ENCODE peak calls at places on chromosome 18, in eight cellular contexts. One of them, this sample, is unnamed.
A peak's percentile ranks its signal among the peaks of the same experiment; 100 is the strongest.

GRCh38 chr18:8231316-8231715 is 377.9 kb upstream of the RAB12 start:
- DNase-seq in aorta: no peak
- DNase-seq in pancreas: no peak
- DNase-seq in endodermal cell: no peak
- DNase-seq in A549: no peak
- DNase-seq in tibial artery: no peak
- DNase-seq in prostate gland: no peak
- DNase-seq in SK-N-SH: no peak
- DNase-seq in this sample: no peak

GRCh38 chr18:23143871-23144270 is 8.6 kb downstream of the CABLES1 start:
- DNase-seq in aorta: peak; percentile 77
- DNase-seq in pancreas: no peak
- DNase-seq in endodermal cell: no peak
- DNase-seq in A549: no peak
- DNase-seq in tibial artery: no peak
- DNase-seq in prostate gland: no peak
- DNase-seq in SK-N-SH: peak; percentile 71
- DNase-seq in this sample: no peak

GRCh38 chr18:7300971-7301553 is 70.2 kb downstream of the LRRC30 start:
- DNase-seq in aorta: no peak
- DNase-seq in pancreas: no peak
- DNase-seq in endodermal cell: no peak
- DNase-seq in A549: no peak
- DNase-seq in tibial artery: no peak
- DNase-seq in prostate gland: no peak
- DNase-seq in SK-N-SH: no peak
- DNase-seq in this sample: no peak

GRCh38 chr18:63096327-63096874 is 223.2 kb downstream of the BCL2 start:
- DNase-seq in aorta: no peak
- DNase-seq in pancreas: no peak
- DNase-seq in endodermal cell: no peak
- DNase-seq in A549: no peak
- DNase-seq in tibial artery: no peak
- DNase-seq in prostate gland: no peak
- DNase-seq in SK-N-SH: no peak
- DNase-seq in this sample: no peak

GRCh38 chr18:39647627-39648502 is 2082.3 kb upstream of the CELF4 start:
- DNase-seq in aorta: no peak
- DNase-seq in pancreas: no peak
- DNase-seq in endodermal cell: no peak
- DNase-seq in A549: peak; percentile 1
- DNase-seq in tibial artery: no peak
- DNase-seq in prostate gland: no peak
- DNase-seq in SK-N-SH: no peak
- DNase-seq in this sample: no peak

GRCh38 chr18:77858331-77858730 is 608.7 kb downstream of the GALR1 start:
- DNase-seq in aorta: no peak
- DNase-seq in pancreas: no peak
- DNase-seq in endodermal cell: no peak
- DNase-seq in A549: no peak
- DNase-seq in tibial artery: no peak
- DNase-seq in prostate gland: no peak
- DNase-seq in SK-N-SH: no peak
- DNase-seq in this sample: no peak

GRCh38 chr18:2978626-2979025 is 34.3 kb downstream of the LPIN2 start:
- DNase-seq in aorta: peak; percentile 68
- DNase-seq in pancreas: no peak
- DNase-seq in endodermal cell: no peak
- DNase-seq in A549: peak; percentile 48
- DNase-seq in tibial artery: no peak
- DNase-seq in prostate gland: no peak
- DNase-seq in SK-N-SH: no peak
- DNase-seq in this sample: no peak

GRCh38 chr18:21391074-21391673 is 149.1 kb downstream of the GREB1L start:
- DNase-seq in aorta: no peak
- DNase-seq in pancreas: no peak
- DNase-seq in endodermal cell: no peak
- DNase-seq in A549: peak; percentile 44
- DNase-seq in tibial artery: no peak
- DNase-seq in prostate gland: no peak
- DNase-seq in SK-N-SH: no peak
- DNase-seq in this sample: no peak

GRCh38 chr18:58205087-58205779 is 161.2 kb downstream of the NEDD4L start:
- DNase-seq in aorta: no peak
- DNase-seq in pancreas: no peak
- DNase-seq in endodermal cell: no peak
- DNase-seq in A549: no peak
- DNase-seq in tibial artery: no peak
- DNase-seq in prostate gland: no peak
- DNase-seq in SK-N-SH: no peak
- DNase-seq in this sample: no peak

GRCh38 chr18:3283253-3283863 is 21.4 kb downstream of the MYL12B start:
- DNase-seq in aorta: no peak
- DNase-seq in pancreas: no peak
- DNase-seq in endodermal cell: no peak
- DNase-seq in A549: no peak
- DNase-seq in tibial artery: no peak
- DNase-seq in prostate gland: no peak
- DNase-seq in SK-N-SH: no peak
- DNase-seq in this sample: no peak

GRCh38 chr18:69580107-69580506 is 179.4 kb downstream of the DOK6 start:
- DNase-seq in aorta: no peak
- DNase-seq in pancreas: no peak
- DNase-seq in endodermal cell: no peak
- DNase-seq in A549: peak; percentile 6
- DNase-seq in tibial artery: no peak
- DNase-seq in prostate gland: no peak
- DNase-seq in SK-N-SH: no peak
- DNase-seq in this sample: no peak

GRCh38 chr18:59231877-59232276 is 11.9 kb downstream of the GRP start:
- DNase-seq in aorta: no peak
- DNase-seq in pancreas: no peak
- DNase-seq in endodermal cell: no peak
- DNase-seq in A549: no peak
- DNase-seq in tibial artery: no peak
- DNase-seq in prostate gland: no peak
- DNase-seq in SK-N-SH: no peak
- DNase-seq in this sample: no peak

GRCh38 chr18:27871731-27872130 is 305.2 kb downstream of the CDH2 start:
- DNase-seq in aorta: no peak
- DNase-seq in pancreas: no peak
- DNase-seq in endodermal cell: no peak
- DNase-seq in A549: no peak
- DNase-seq in tibial artery: no peak
- DNase-seq in prostate gland: no peak
- DNase-seq in SK-N-SH: no peak
- DNase-seq in this sample: no peak

GRCh38 chr18:9988665-9989064 is 74.8 kb downstream of the VAPA start:
- DNase-seq in aorta: no peak
- DNase-seq in pancreas: no peak
- DNase-seq in endodermal cell: no peak
- DNase-seq in A549: no peak
- DNase-seq in tibial artery: no peak
- DNase-seq in prostate gland: no peak
- DNase-seq in SK-N-SH: no peak
- DNase-seq in this sample: no peak

GRCh38 chr18:36127866-36128845 is 984 bp downstream of the SLC39A6 start:
- DNase-seq in aorta: no peak
- DNase-seq in pancreas: peak; percentile 61
- DNase-seq in endodermal cell: peak; percentile 71
- DNase-seq in A549: peak; percentile 1
- DNase-seq in tibial artery: peak; percentile 28
- DNase-seq in prostate gland: peak; percentile 34
- DNase-seq in SK-N-SH: peak; percentile 47
- DNase-seq in this sample: no peak

GRCh38 chr18:41490861-41491260 is 464.2 kb upstream of the PIK3C3 start:
- DNase-seq in aorta: no peak
- DNase-seq in pancreas: no peak
- DNase-seq in endodermal cell: no peak
- DNase-seq in A549: no peak
- DNase-seq in tibial artery: no peak
- DNase-seq in prostate gland: no peak
- DNase-seq in SK-N-SH: no peak
- DNase-seq in this sample: no peak

GRCh38 chr18:58231930-58232329 is 187.9 kb downstream of the NEDD4L start:
- DNase-seq in aorta: no peak
- DNase-seq in pancreas: no peak
- DNase-seq in endodermal cell: no peak
- DNase-seq in A549: no peak
- DNase-seq in tibial artery: no peak
- DNase-seq in prostate gland: no peak
- DNase-seq in SK-N-SH: no peak
- DNase-seq in this sample: no peak

GRCh38 chr18:63997606-63998005 is 27.7 kb downstream of the SERPINB8 start:
- DNase-seq in aorta: no peak
- DNase-seq in pancreas: no peak
- DNase-seq in endodermal cell: no peak
- DNase-seq in A549: no peak
- DNase-seq in tibial artery: no peak
- DNase-seq in prostate gland: no peak
- DNase-seq in SK-N-SH: no peak
- DNase-seq in this sample: no peak

GRCh38 chr18:67232406-67232805 is 284.1 kb downstream of the DSEL start:
- DNase-seq in aorta: no peak
- DNase-seq in pancreas: no peak
- DNase-seq in endodermal cell: no peak
- DNase-seq in A549: peak; percentile 12
- DNase-seq in tibial artery: no peak
- DNase-seq in prostate gland: no peak
- DNase-seq in SK-N-SH: no peak
- DNase-seq in this sample: no peak

GRCh38 chr18:57084331-57085298 is 62.3 kb upstream of the BOD1L2 start:
- DNase-seq in aorta: no peak
- DNase-seq in pancreas: no peak
- DNase-seq in endodermal cell: no peak
- DNase-seq in A549: no peak
- DNase-seq in tibial artery: no peak
- DNase-seq in prostate gland: no peak
- DNase-seq in SK-N-SH: no peak
- DNase-seq in this sample: no peak

GRCh38 chr18:72316497-72316896 is 227.6 kb downstream of the CBLN2 start:
- DNase-seq in aorta: no peak
- DNase-seq in pancreas: no peak
- DNase-seq in endodermal cell: no peak
- DNase-seq in A549: no peak
- DNase-seq in tibial artery: no peak
- DNase-seq in prostate gland: no peak
- DNase-seq in SK-N-SH: no peak
- DNase-seq in this sample: no peak
- H3K9me3 ChIP-seq in aorta: no peaks in the 10 kb centered on the region
- H3K9me3 ChIP-seq in pancreas: no peaks in the 10 kb centered on the region
- H3K9me3 ChIP-seq in endodermal cell: peaks cover 49% of the 10 kb centered on the region
- H3K9me3 ChIP-seq in A549: no peaks in the 10 kb centered on the region
- H3K9me3 ChIP-seq in tibial artery: no peaks in the 10 kb centered on the region
- H3K9me3 ChIP-seq in prostate gland: no peaks in the 10 kb centered on the region
- H3K9me3 ChIP-seq in SK-N-SH: no peaks in the 10 kb centered on the region
- H3K9me3 ChIP-seq in this sample: no peaks in the 10 kb centered on the region

DNA sequence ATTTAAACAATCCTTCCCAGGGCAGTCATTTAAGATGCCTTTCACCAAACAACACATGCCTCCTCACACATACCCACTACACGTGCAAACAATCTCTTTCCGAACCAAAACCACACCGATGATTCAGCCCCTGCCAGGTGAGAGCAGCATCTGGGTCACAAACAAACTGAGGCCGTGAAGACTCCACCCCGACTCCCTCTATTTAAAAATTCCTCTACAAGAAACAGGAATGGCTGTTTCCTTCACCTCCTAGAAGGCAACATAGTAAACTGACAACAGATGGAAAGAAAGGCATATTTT is 8.6 kb downstream of the CYB5A start:
- DNase-seq in aorta: no peak
- DNase-seq in pancreas: no peak
- DNase-seq in endodermal cell: no peak
- DNase-seq in A549: no peak
- DNase-seq in tibial artery: no peak
- DNase-seq in prostate gland: no peak
- DNase-seq in SK-N-SH: no peak
- DNase-seq in this sample: peak; percentile 15
- H3K27ac ChIP-seq in aorta: no peak overlapping the region
- H3K27ac ChIP-seq in pancreas: peak overlapping the region; percentile 54
- H3K27ac ChIP-seq in endodermal cell: no peak overlapping the region
- H3K27ac ChIP-seq in A549: peak overlapping the region; percentile 64
- H3K27ac ChIP-seq in tibial artery: no peak overlapping the region
- H3K27ac ChIP-seq in prostate gland: peak overlapping the region; percentile 61
- H3K27ac ChIP-seq in SK-N-SH: no peak overlapping the region
- H3K27ac ChIP-seq in this sample: no peak overlapping the region

DNA sequence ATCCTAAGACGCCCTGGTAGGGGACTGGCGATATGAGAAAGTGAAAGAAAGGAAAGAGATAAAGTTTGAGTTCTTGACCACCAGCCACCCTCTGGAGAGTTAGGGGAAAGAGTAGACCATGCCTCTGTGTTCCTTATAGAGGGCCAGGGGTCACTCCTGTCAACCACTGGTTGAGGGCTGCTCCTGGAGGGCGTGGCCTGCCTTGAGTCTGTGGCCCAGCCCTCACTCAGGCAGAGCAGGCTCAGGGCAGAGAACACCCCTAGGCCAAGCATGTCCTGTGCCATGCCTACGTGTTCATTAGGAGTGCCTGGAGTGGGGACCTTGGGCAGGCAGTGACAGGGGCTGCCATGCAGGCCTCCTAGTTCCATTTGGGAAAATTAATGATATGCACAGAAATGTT is 161.1 kb upstream of the EPB41L3 start:
- DNase-seq in aorta: no peak
- DNase-seq in pancreas: no peak
- DNase-seq in endodermal cell: no peak
- DNase-seq in A549: no peak
- DNase-seq in tibial artery: no peak
- DNase-seq in prostate gland: no peak
- DNase-seq in SK-N-SH: no peak
- DNase-seq in this sample: no peak
- H3K9me3 ChIP-seq in aorta: peaks cover 2% of the 10 kb centered on the region
- H3K9me3 ChIP-seq in pancreas: no peaks in the 10 kb centered on the region
- H3K9me3 ChIP-seq in endodermal cell: no peaks in the 10 kb centered on the region
- H3K9me3 ChIP-seq in A549: no peaks in the 10 kb centered on the region
- H3K9me3 ChIP-seq in tibial artery: no peaks in the 10 kb centered on the region
- H3K9me3 ChIP-seq in prostate gland: no peaks in the 10 kb centered on the region
- H3K9me3 ChIP-seq in SK-N-SH: no peaks in the 10 kb centered on the region
- H3K9me3 ChIP-seq in this sample: no peaks in the 10 kb centered on the region

DNA sequence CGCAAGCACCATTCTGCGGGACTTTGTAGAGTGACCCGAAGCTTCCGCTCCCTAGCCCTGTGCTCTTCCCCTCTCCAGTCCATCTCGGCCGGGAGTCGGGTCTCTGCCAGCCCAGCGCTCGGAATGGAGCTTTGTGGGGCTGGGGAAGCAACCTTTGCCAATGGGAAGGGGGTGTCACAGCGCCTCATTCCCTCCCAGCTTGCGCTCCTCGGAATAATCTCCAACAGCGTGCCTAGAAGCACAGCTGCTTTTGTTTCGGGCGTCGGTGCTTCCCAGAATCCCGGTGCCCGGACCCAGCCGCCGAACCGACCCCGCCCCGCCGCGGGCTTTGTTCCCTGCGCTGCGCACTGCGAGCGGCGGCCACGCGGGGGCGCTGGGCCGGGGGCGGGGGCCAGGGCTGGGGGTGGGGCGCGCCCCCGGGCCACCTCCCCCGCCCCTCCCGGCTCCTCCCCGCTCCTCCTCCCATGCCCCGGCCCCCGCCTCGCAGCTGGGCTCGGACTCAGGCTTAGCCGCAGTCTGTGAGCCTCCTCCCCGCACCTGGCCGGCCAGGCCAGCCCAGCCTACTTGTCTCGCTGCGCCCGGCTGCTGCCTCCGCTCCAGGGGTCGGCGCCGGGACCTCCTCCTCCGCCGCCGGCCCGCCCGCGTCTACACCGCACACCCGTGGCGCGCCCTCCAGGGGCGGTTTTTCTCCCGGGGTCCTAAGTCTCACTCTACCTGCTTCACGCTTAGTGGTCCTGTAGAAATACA is 77.7 kb upstream of the SMAD2 start:
- DNase-seq in aorta: peak; percentile 74
- DNase-seq in pancreas: peak; percentile 90
- DNase-seq in endodermal cell: peak; percentile 96
- DNase-seq in A549: peak; percentile 82
- DNase-seq in tibial artery: no peak
- DNase-seq in prostate gland: peak; percentile 44
- DNase-seq in SK-N-SH: peak; percentile 99
- DNase-seq in this sample: peak; percentile 39
- H3K27ac ChIP-seq in aorta: no peak overlapping the region
- H3K27ac ChIP-seq in pancreas: no peak overlapping the region
- H3K27ac ChIP-seq in endodermal cell: no peak overlapping the region
- H3K27ac ChIP-seq in A549: peak overlapping the region; percentile 99
- H3K27ac ChIP-seq in tibial artery: no peak overlapping the region
- H3K27ac ChIP-seq in prostate gland: no peak overlapping the region
- H3K27ac ChIP-seq in SK-N-SH: no peak overlapping the region
- H3K27ac ChIP-seq in this sample: no peak overlapping the region